ENCODE peak calls at places on chromosomes 4 and X, in five cellular contexts. Y is mesenchymal stem cell, B is H9, Z is trophoblast cell, Q is H1. K is an unnamed sample.

GRCh38 chrX:78103656-78104446 is at the start of gene PGK1:
- DNase-seq in Y (peak), B (peak), Z (peak), Q (peak), K (peak)

GRCh38 chr4:150960818-150961217 is 54.3 kb downstream of the LRBA start:
- DNase-seq in Y (peak), B (peak), Z (no peak), Q (peak), K (no peak)

GRCh38 chr4:127425202-127425845 is 207.4 kb upstream of the INTU start:
- DNase-seq in Y (no peak), B (no peak), Z (no peak), Q (no peak), K (no peak)

GRCh38 chr4:77062856-77063255 is 12.9 kb downstream of the CCNI start:
- DNase-seq in Y (no peak), B (no peak), Z (no peak), Q (no peak), K (no peak)

GRCh38 chr4:159042097-159042605 is 60.7 kb upstream of the RAPGEF2 start:
- DNase-seq in Y (no peak), B (no peak), Z (no peak), Q (no peak), K (no peak)

GRCh38 chr4:7156273-7157139 is 35.8 kb upstream of the SORCS2 start:
- DNase-seq in Y (peak), B (peak), Z (no peak), Q (peak), K (peak)

GRCh38 chr4:83281326-83281725 is 3.3 kb downstream of the COQ2 start:
- DNase-seq in Y (peak), B (no peak), Z (no peak), Q (no peak), K (no peak)

GRCh38 chrX:14352511-14352910 is 176.8 kb upstream of the GLRA2 start:
- DNase-seq in Y (no peak), B (no peak), Z (no peak), Q (no peak), K (no peak)

GRCh38 chrX:389021-389441 is 2.3 kb upstream of the PPP2R3B start:
- DNase-seq in Y (no peak), B (no peak), Z (no peak), Q (no peak), K (no peak)

GRCh38 chrX:8815460-8816065 is 14.4 kb upstream of the FAM9A start:
- DNase-seq in Y (peak), B (no peak), Z (no peak), Q (no peak), K (peak)

GRCh38 chr4:40388248-40388647 is 53.1 kb downstream of the CHRNA9 start:
- DNase-seq in Y (no peak), B (peak), Z (no peak), Q (no peak), K (no peak)
- H4K8ac ChIP-seq in Y (no peak), B (no peak), Z (no peak), Q (no peak), K (no peak)

DNA sequence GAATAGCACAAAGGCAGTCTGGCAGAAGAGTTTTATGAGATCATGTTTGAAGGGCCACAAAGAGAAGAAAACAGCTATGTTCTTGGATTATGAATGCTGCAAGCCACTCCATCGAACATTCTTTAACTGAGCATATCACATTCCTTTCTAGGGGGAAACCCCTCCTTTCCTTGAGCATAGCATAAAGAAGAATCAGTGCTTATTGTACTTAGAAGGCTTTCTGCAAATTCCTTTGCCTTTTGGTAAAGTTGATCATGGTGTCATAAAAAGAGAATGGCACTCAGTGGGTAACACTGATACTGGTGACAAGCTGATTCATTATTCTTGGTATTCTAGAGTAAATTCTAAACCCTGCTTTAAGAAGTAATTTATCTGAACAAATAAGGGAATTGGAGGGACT is 88.5 kb upstream of the GPR34 start:
- DNase-seq in Y (peak), B (no peak), Z (no peak), Q (no peak), K (no peak)
- H2BK12ac ChIP-seq in Y (no peak), B (no peak), Z (no peak), Q (no peak), K (no peak)

GRCh38 chr4:139682309-139683210 is 16.9 kb downstream of the MGST2 start:
- DNase-seq in Y (no peak), B (no peak), Z (no peak), Q (no peak), K (no peak)
- H3K18ac ChIP-seq in Y (peak), B (no peak), Z (no peak), Q (no peak), K (no peak)

GRCh38 chrX:118116308-118117068 is at the start of gene KLHL13:
- DNase-seq in Y (no peak), B (peak), Z (no peak), Q (peak), K (peak)

GRCh38 chrX:118115948-118116307 is 682 bp downstream of the KLHL13 start:
- DNase-seq in Y (no peak), B (no peak), Z (no peak), Q (no peak), K (no peak)

GRCh38 chrX:118117069-118117405 is 427 bp upstream of the KLHL13 start:
- DNase-seq in Y (no peak), B (no peak), Z (no peak), Q (no peak), K (no peak)
- H4K8ac ChIP-seq in Y (no peak), B (no peak), Z (peak), Q (no peak), K (no peak)